ENCODE peak calls at places on chromosomes 12 and 14, in ten cellular contexts. One of them, this sample, is unnamed.
A peak's percentile ranks its signal among the peaks of the same experiment; 100 is the strongest.

GRCh38 chr12:51388066-51388799 is 3.0 kb downstream of the GALNT6 start:
- DNase-seq in dorsolateral prefrontal cortex: no peak
- DNase-seq in HFFc6: peak; percentile 72
- DNase-seq in PC-9: peak; percentile 90
- DNase-seq in left lung: no peak
- DNase-seq in AG04450: no peak
- DNase-seq in astrocyte of the spinal cord: no peak
- DNase-seq in omental fat pad: no peak
- DNase-seq in Calu3: peak; percentile 14
- DNase-seq in prostate gland: no peak
- DNase-seq in this sample: no peak

GRCh38 chr12:12582895-12583303 is 20.2 kb upstream of the DUSP16 start:
- DNase-seq in dorsolateral prefrontal cortex: no peak
- DNase-seq in HFFc6: peak; percentile 19
- DNase-seq in PC-9: peak; percentile 99
- DNase-seq in left lung: no peak
- DNase-seq in AG04450: no peak
- DNase-seq in astrocyte of the spinal cord: no peak
- DNase-seq in omental fat pad: no peak
- DNase-seq in Calu3: peak; percentile 26
- DNase-seq in prostate gland: no peak
- DNase-seq in this sample: no peak

GRCh38 chr12:108312885-108313203 is 26.3 kb downstream of the CMKLR1 start:
- DNase-seq in dorsolateral prefrontal cortex: no peak
- DNase-seq in HFFc6: no peak
- DNase-seq in PC-9: no peak
- DNase-seq in left lung: peak; percentile 66
- DNase-seq in AG04450: no peak
- DNase-seq in astrocyte of the spinal cord: no peak
- DNase-seq in omental fat pad: no peak
- DNase-seq in Calu3: peak; percentile 16
- DNase-seq in prostate gland: no peak
- DNase-seq in this sample: no peak

GRCh38 chr12:26434299-26434915 is 239.0 kb downstream of the SSPN start:
- DNase-seq in dorsolateral prefrontal cortex: no peak
- DNase-seq in HFFc6: peak; percentile 69
- DNase-seq in PC-9: peak; percentile 55
- DNase-seq in left lung: no peak
- DNase-seq in AG04450: peak; percentile 32
- DNase-seq in astrocyte of the spinal cord: peak; percentile 62
- DNase-seq in omental fat pad: no peak
- DNase-seq in Calu3: peak; percentile 34
- DNase-seq in prostate gland: no peak
- DNase-seq in this sample: peak; percentile 68

GRCh38 chr12:88052686-88053085 is 23.5 kb upstream of the C12orf50 start:
- DNase-seq in dorsolateral prefrontal cortex: peak; percentile 44
- DNase-seq in HFFc6: peak; percentile 39
- DNase-seq in PC-9: no peak
- DNase-seq in left lung: no peak
- DNase-seq in AG04450: peak; percentile 10
- DNase-seq in astrocyte of the spinal cord: peak; percentile 46
- DNase-seq in omental fat pad: no peak
- DNase-seq in Calu3: peak; percentile 49
- DNase-seq in prostate gland: no peak
- DNase-seq in this sample: no peak

GRCh38 chr12:121866331-121866730 is 7.7 kb upstream of the HPD start:
- DNase-seq in dorsolateral prefrontal cortex: no peak
- DNase-seq in HFFc6: no peak
- DNase-seq in PC-9: no peak
- DNase-seq in left lung: no peak
- DNase-seq in AG04450: peak; percentile 16
- DNase-seq in astrocyte of the spinal cord: no peak
- DNase-seq in omental fat pad: no peak
- DNase-seq in Calu3: no peak
- DNase-seq in prostate gland: no peak
- DNase-seq in this sample: no peak

GRCh38 chr14:98700748-98701147 is 571.2 kb downstream of the BCL11B start:
- DNase-seq in dorsolateral prefrontal cortex: no peak
- DNase-seq in HFFc6: no peak
- DNase-seq in PC-9: no peak
- DNase-seq in left lung: no peak
- DNase-seq in AG04450: no peak
- DNase-seq in astrocyte of the spinal cord: no peak
- DNase-seq in omental fat pad: no peak
- DNase-seq in Calu3: no peak
- DNase-seq in prostate gland: no peak
- DNase-seq in this sample: no peak

GRCh38 chr12:11771356-11771755 is 121.9 kb downstream of the ETV6 start:
- DNase-seq in dorsolateral prefrontal cortex: no peak
- DNase-seq in HFFc6: no peak
- DNase-seq in PC-9: no peak
- DNase-seq in left lung: no peak
- DNase-seq in AG04450: no peak
- DNase-seq in astrocyte of the spinal cord: peak; percentile 65
- DNase-seq in omental fat pad: no peak
- DNase-seq in Calu3: no peak
- DNase-seq in prostate gland: no peak
- DNase-seq in this sample: no peak

GRCh38 chr14:91985008-91985407 is 37.5 kb upstream of the FBLN5 start:
- DNase-seq in dorsolateral prefrontal cortex: no peak
- DNase-seq in HFFc6: peak; percentile 46
- DNase-seq in PC-9: no peak
- DNase-seq in left lung: no peak
- DNase-seq in AG04450: peak; percentile 24
- DNase-seq in astrocyte of the spinal cord: peak; percentile 32
- DNase-seq in omental fat pad: no peak
- DNase-seq in Calu3: no peak
- DNase-seq in prostate gland: no peak
- DNase-seq in this sample: no peak

GRCh38 chr12:44558340-44559100 is 317.6 kb downstream of the NELL2 start:
- DNase-seq in dorsolateral prefrontal cortex: no peak
- DNase-seq in HFFc6: no peak
- DNase-seq in PC-9: no peak
- DNase-seq in left lung: no peak
- DNase-seq in AG04450: no peak
- DNase-seq in astrocyte of the spinal cord: no peak
- DNase-seq in omental fat pad: no peak
- DNase-seq in Calu3: no peak
- DNase-seq in prostate gland: no peak
- DNase-seq in this sample: no peak

DNA sequence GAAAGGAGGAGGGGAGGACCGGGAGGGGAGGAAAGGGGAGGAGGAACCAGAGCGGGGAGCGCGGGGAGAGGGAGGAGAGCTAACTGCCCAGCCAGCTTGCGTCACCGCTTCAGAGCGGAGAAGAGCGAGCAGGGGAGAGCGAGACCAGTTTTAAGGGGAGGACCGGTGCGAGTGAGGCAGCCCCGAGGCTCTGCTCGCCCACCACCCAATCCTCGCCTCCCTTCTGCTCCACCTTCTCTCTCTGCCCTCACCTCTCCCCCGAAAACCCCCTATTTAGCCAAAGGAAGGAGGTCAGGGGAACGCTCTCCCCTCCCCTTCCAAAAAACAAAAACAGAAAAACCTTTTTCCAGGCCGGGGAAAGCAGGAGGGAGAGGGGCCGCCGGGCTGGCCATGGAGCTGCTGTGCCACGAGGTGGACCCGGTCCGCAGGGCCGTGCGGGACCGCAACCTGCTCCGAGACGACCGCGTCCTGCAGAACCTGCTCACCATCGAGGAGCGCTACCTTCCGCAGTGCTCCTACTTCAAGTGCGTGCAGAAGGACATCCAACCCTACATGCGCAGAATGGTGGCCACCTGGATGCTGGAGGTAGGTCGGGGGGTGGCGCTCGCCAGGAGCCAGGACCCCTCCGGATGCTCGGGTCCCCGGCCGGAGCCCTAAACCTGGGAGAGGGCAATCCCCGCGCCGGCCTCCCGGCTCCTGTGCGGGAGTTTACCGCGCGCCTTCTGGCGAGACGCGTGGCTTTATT is at the start of gene CCND2:
- DNase-seq in dorsolateral prefrontal cortex: peak; percentile 94
- DNase-seq in HFFc6: no peak
- DNase-seq in PC-9: no peak
- DNase-seq in left lung: peak; percentile 95
- DNase-seq in AG04450: no peak
- DNase-seq in astrocyte of the spinal cord: peak; percentile 42
- DNase-seq in omental fat pad: no peak
- DNase-seq in Calu3: peak; percentile 27
- DNase-seq in prostate gland: peak; percentile 74
- DNase-seq in this sample: no peak
- TF ChIP-seq CTCF in dorsolateral prefrontal cortex: no peak
- TF ChIP-seq CTCF in HFFc6: no peak
- TF ChIP-seq CTCF in PC-9: no peak
- TF ChIP-seq CTCF in left lung: no peak
- TF ChIP-seq CTCF in AG04450: no peak
- TF ChIP-seq CTCF in astrocyte of the spinal cord: no peak
- TF ChIP-seq CTCF in omental fat pad: no peak
- TF ChIP-seq CTCF in Calu3: no peak
- TF ChIP-seq CTCF in prostate gland: no peak
- TF ChIP-seq CTCF in this sample: no peak

GRCh38 chr12:6057693-6058092 is 66.8 kb downstream of the VWF start:
- DNase-seq in dorsolateral prefrontal cortex: no peak
- DNase-seq in HFFc6: no peak
- DNase-seq in PC-9: no peak
- DNase-seq in left lung: no peak
- DNase-seq in AG04450: no peak
- DNase-seq in astrocyte of the spinal cord: no peak
- DNase-seq in omental fat pad: no peak
- DNase-seq in Calu3: no peak
- DNase-seq in prostate gland: no peak
- DNase-seq in this sample: no peak
- TF ChIP-seq CTCF in dorsolateral prefrontal cortex: no peak
- TF ChIP-seq CTCF in HFFc6: no peak
- TF ChIP-seq CTCF in PC-9: no peak
- TF ChIP-seq CTCF in left lung: no peak
- TF ChIP-seq CTCF in AG04450: no peak
- TF ChIP-seq CTCF in astrocyte of the spinal cord: no peak
- TF ChIP-seq CTCF in omental fat pad: no peak
- TF ChIP-seq CTCF in Calu3: no peak
- TF ChIP-seq CTCF in prostate gland: no peak
- TF ChIP-seq CTCF in this sample: no peak

GRCh38 chr12:47808574-47809380 is 10.9 kb downstream of the HDAC7 start:
- DNase-seq in dorsolateral prefrontal cortex: no peak
- DNase-seq in HFFc6: peak; percentile 41
- DNase-seq in PC-9: no peak
- DNase-seq in left lung: peak; percentile 58
- DNase-seq in AG04450: no peak
- DNase-seq in astrocyte of the spinal cord: no peak
- DNase-seq in omental fat pad: no peak
- DNase-seq in Calu3: no peak
- DNase-seq in prostate gland: no peak
- DNase-seq in this sample: no peak
- TF ChIP-seq CTCF in dorsolateral prefrontal cortex: no peak
- TF ChIP-seq CTCF in HFFc6: peak; percentile 65
- TF ChIP-seq CTCF in PC-9: no peak
- TF ChIP-seq CTCF in left lung: peak; percentile 27
- TF ChIP-seq CTCF in AG04450: no peak
- TF ChIP-seq CTCF in astrocyte of the spinal cord: peak; percentile 24
- TF ChIP-seq CTCF in omental fat pad: no peak
- TF ChIP-seq CTCF in Calu3: no peak
- TF ChIP-seq CTCF in prostate gland: no peak
- TF ChIP-seq CTCF in this sample: no peak

DNA sequence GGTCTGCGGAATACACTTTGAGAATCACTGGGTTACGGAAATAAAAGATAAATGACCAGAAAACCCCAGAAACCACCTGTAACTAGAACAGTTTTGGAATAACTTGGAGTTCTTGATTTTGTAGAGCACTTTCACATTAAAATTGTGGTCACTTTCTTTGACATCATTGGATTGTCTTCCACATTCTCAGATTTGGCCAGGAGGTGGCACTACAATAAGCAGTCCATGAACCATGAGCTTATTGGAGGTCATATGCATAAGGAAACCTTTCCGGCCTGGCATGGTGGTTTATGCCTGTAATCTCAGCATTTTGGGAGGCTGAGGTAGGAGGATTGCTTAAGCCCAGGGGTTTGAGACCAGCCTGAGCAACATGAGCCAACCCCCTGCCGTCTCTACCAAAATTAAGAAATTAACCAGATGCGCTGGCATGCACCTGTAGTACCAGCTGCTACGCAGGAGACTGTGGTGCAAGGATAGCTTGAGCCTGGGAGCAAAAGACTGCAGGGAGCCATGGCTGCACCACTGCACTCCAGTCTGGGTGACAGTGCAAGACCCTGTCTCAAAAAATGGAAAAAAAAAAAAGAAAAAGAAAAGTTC is 107.7 kb upstream of the CAND1 start:
- DNase-seq in dorsolateral prefrontal cortex: no peak
- DNase-seq in HFFc6: peak; percentile 46
- DNase-seq in PC-9: no peak
- DNase-seq in left lung: no peak
- DNase-seq in AG04450: no peak
- DNase-seq in astrocyte of the spinal cord: peak; percentile 27
- DNase-seq in omental fat pad: no peak
- DNase-seq in Calu3: peak; percentile 59
- DNase-seq in prostate gland: no peak
- DNase-seq in this sample: peak; percentile 20
- TF ChIP-seq CTCF in dorsolateral prefrontal cortex: peak; percentile 36
- TF ChIP-seq CTCF in HFFc6: peak; percentile 77
- TF ChIP-seq CTCF in PC-9: peak; percentile 67
- TF ChIP-seq CTCF in left lung: peak; percentile 27
- TF ChIP-seq CTCF in AG04450: peak; percentile 60
- TF ChIP-seq CTCF in astrocyte of the spinal cord: peak; percentile 60
- TF ChIP-seq CTCF in omental fat pad: no peak
- TF ChIP-seq CTCF in Calu3: peak; percentile 47
- TF ChIP-seq CTCF in prostate gland: peak; percentile 20
- TF ChIP-seq CTCF in this sample: peak; percentile 77